ENCODE peak calls at places on chromosomes 1 and 21, in five cellular contexts. One of them, this sample, is unnamed.
A peak's percentile ranks its signal among the peaks of the same experiment; 100 is the strongest.

GRCh38 chr1:246794261-246795093 is 70.3 kb downstream of the SCCPDH start:
- DNase-seq in epithelial cell of proximal tubule: no peak
- DNase-seq in LoVo: no peak
- DNase-seq in GM18507: no peak
- DNase-seq in thyroid gland: no peak
- DNase-seq in this sample: no peak

GRCh38 chr1:192598589-192598988 is 23.0 kb downstream of the RGS1 start:
- DNase-seq in epithelial cell of proximal tubule: no peak
- DNase-seq in LoVo: no peak
- DNase-seq in GM18507: no peak
- DNase-seq in thyroid gland: no peak
- DNase-seq in this sample: no peak

GRCh38 chr1:100785399-100786082 is 66.0 kb downstream of the VCAM1 start:
- DNase-seq in epithelial cell of proximal tubule: no peak
- DNase-seq in LoVo: peak; percentile 27
- DNase-seq in GM18507: no peak
- DNase-seq in thyroid gland: no peak
- DNase-seq in this sample: no peak

GRCh38 chr1:222071313-222071886 is 329.5 kb upstream of the DUSP10 start:
- DNase-seq in epithelial cell of proximal tubule: no peak
- DNase-seq in LoVo: no peak
- DNase-seq in GM18507: no peak
- DNase-seq in thyroid gland: peak; percentile 24
- DNase-seq in this sample: no peak

GRCh38 chr1:197733324-197733723 is 42.0 kb downstream of the DENND1B start:
- DNase-seq in epithelial cell of proximal tubule: no peak
- DNase-seq in LoVo: no peak
- DNase-seq in GM18507: no peak
- DNase-seq in thyroid gland: no peak
- DNase-seq in this sample: peak; percentile 78

GRCh38 chr1:232628335-232629214 is 1.4 kb downstream of the SIPA1L2 start:
- DNase-seq in epithelial cell of proximal tubule: no peak
- DNase-seq in LoVo: no peak
- DNase-seq in GM18507: no peak
- DNase-seq in thyroid gland: no peak
- DNase-seq in this sample: no peak

GRCh38 chr1:200795151-200795550 is 56.5 kb downstream of the CAMSAP2 start:
- DNase-seq in epithelial cell of proximal tubule: no peak
- DNase-seq in LoVo: peak; percentile 47
- DNase-seq in GM18507: no peak
- DNase-seq in thyroid gland: no peak
- DNase-seq in this sample: no peak

GRCh38 chr1:203628997-203629508 is 2.4 kb downstream of the ATP2B4 start:
- DNase-seq in epithelial cell of proximal tubule: no peak
- DNase-seq in LoVo: no peak
- DNase-seq in GM18507: no peak
- DNase-seq in thyroid gland: no peak
- DNase-seq in this sample: no peak

GRCh38 chr1:6410248-6410893 is 9.3 kb downstream of the HES2 start:
- DNase-seq in epithelial cell of proximal tubule: no peak
- DNase-seq in LoVo: no peak
- DNase-seq in GM18507: no peak
- DNase-seq in thyroid gland: no peak
- DNase-seq in this sample: peak; percentile 39

GRCh38 chr1:29186252-29186651 is 4.6 kb upstream of the SRSF4 start:
- DNase-seq in epithelial cell of proximal tubule: peak; percentile 61
- DNase-seq in LoVo: no peak
- DNase-seq in GM18507: no peak
- DNase-seq in thyroid gland: no peak
- DNase-seq in this sample: peak; percentile 87

GRCh38 chr21:45847870-45848269 is 133.7 kb upstream of the COL6A1 start:
- DNase-seq in epithelial cell of proximal tubule: no peak
- DNase-seq in LoVo: no peak
- DNase-seq in GM18507: no peak
- DNase-seq in thyroid gland: no peak
- DNase-seq in this sample: no peak

GRCh38 chr1:243926803-243927245 is 76.8 kb upstream of the AKT3 start:
- DNase-seq in epithelial cell of proximal tubule: peak; percentile 80
- DNase-seq in LoVo: no peak
- DNase-seq in GM18507: no peak
- DNase-seq in thyroid gland: no peak
- DNase-seq in this sample: no peak

GRCh38 chr1:53328490-53329182 is 766 bp upstream of the LRP8 start:
- DNase-seq in epithelial cell of proximal tubule: no peak
- DNase-seq in LoVo: no peak
- DNase-seq in GM18507: no peak
- DNase-seq in thyroid gland: no peak
- DNase-seq in this sample: no peak

GRCh38 chr21:25396135-25396711 is 211.1 kb downstream of the MRPL39 start:
- DNase-seq in epithelial cell of proximal tubule: no peak
- DNase-seq in LoVo: no peak
- DNase-seq in GM18507: peak; percentile 35
- DNase-seq in thyroid gland: no peak
- DNase-seq in this sample: no peak

GRCh38 chr1:27552911-27553420 is 51.0 kb downstream of the AHDC1 start:
- DNase-seq in epithelial cell of proximal tubule: no peak
- DNase-seq in LoVo: no peak
- DNase-seq in GM18507: no peak
- DNase-seq in thyroid gland: no peak
- DNase-seq in this sample: no peak

GRCh38 chr1:213122514-213122929 is 71.5 kb downstream of the RPS6KC1 start:
- DNase-seq in epithelial cell of proximal tubule: peak; percentile 18
- DNase-seq in LoVo: peak; percentile 59
- DNase-seq in GM18507: no peak
- DNase-seq in thyroid gland: no peak
- DNase-seq in this sample: peak; percentile 48

GRCh38 chr1:21573971-21574458 is 64.8 kb downstream of the ALPL start:
- DNase-seq in epithelial cell of proximal tubule: no peak
- DNase-seq in LoVo: peak; percentile 32
- DNase-seq in GM18507: no peak
- DNase-seq in thyroid gland: peak; percentile 87
- DNase-seq in this sample: peak; percentile 67

GRCh38 chr1:25169610-25170009 is 62.7 kb downstream of the SYF2 start:
- DNase-seq in epithelial cell of proximal tubule: no peak
- DNase-seq in LoVo: no peak
- DNase-seq in GM18507: no peak
- DNase-seq in thyroid gland: no peak
- DNase-seq in this sample: no peak

GRCh38 chr1:154869351-154870116 is 547 bp downstream of the KCNN3 start:
- DNase-seq in epithelial cell of proximal tubule: no peak
- DNase-seq in LoVo: no peak
- DNase-seq in GM18507: no peak
- DNase-seq in thyroid gland: peak; percentile 92
- DNase-seq in this sample: no peak

This sample was measured in HepG2.